ENCODE peak calls at places on chromosomes 7 and 10, in ten cellular contexts. H is MM.1S, C is neural progenitor cell, J is PC-3, U is neuronal stem cell, B is mammary epithelial cell, A is hepatocyte, X is IMR-90, N is SK-N-SH, W is GM23338. T is an unnamed sample. For H3K36me3, the result is how much of the 10 kb centered on the place peaks cover.

GRCh38 chr10:14855453-14855852 is 17.3 kb downstream of the HSPA14 start:
- DNase-seq in A (no peak), X (no peak), W (no peak), J (no peak), N (no peak), B (no peak), C (no peak), H (no peak), U (no peak), T (no peak)

GRCh38 chr10:33139191-33139646 is 181.2 kb upstream of the ITGB1 start:
- DNase-seq in C (no peak), H (no peak), B (no peak), J (no peak), U (no peak), W (no peak), A (no peak), X (no peak), N (no peak), T (peak)

GRCh38 chr10:71045188-71045841 is 156.9 kb upstream of the PCBD1 start:
- DNase-seq in X (no peak), A (no peak), U (no peak), J (no peak), H (no peak), W (no peak), C (no peak), B (no peak), N (no peak), T (no peak)

GRCh38 chr7:82740246-82740848 is 296.8 kb upstream of the CACNA2D1 start:
- DNase-seq in X (peak), U (peak), J (peak), W (peak), H (peak), N (peak), A (peak), B (peak), C (peak), T (peak)

GRCh38 chr7:107045195-107045960 is 873 bp downstream of the PRKAR2B start:
- DNase-seq in C (peak), J (no peak), H (no peak), W (peak), A (no peak), B (no peak), U (peak), N (peak), X (peak), T (peak)

GRCh38 chr7:1669486-1669951 is 558 bp upstream of the ELFN1 start:
- DNase-seq in X (no peak), N (peak), B (no peak), H (no peak), J (no peak), U (peak), A (peak), W (peak), C (no peak), T (no peak)

GRCh38 chr7:33922820-33923219 is 17.5 kb downstream of the BMPER start:
- DNase-seq in A (no peak), C (no peak), H (no peak), J (no peak), B (no peak), U (no peak), X (no peak), N (no peak), W (no peak), T (no peak)

GRCh38 chr7:65269150-65269856 is 104.4 kb upstream of the ZNF92 start:
- DNase-seq in C (peak), J (no peak), U (peak), B (peak), A (peak), X (peak), H (peak), W (peak), N (peak), T (peak)

GRCh38 chr7:91913612-91914011 is 27.1 kb upstream of the AKAP9 start:
- DNase-seq in H (no peak), J (peak), N (no peak), C (no peak), B (no peak), U (no peak), A (no peak), X (peak), W (no peak), T (no peak)

GRCh38 chr10:114491419-114491818 is 87.1 kb upstream of the AFAP1L2 start:
- DNase-seq in J (no peak), N (no peak), W (no peak), X (no peak), H (no peak), A (no peak), U (no peak), C (no peak), B (no peak), T (no peak)

GRCh38 chr10:91319336-91319735 is 90.8 kb upstream of the HECTD2 start:
- DNase-seq in X (no peak), J (no peak), U (no peak), C (no peak), A (no peak), B (peak), H (no peak), W (no peak), N (no peak), T (no peak)

GRCh38 chr10:43230101-43230908 is 36.6 kb downstream of the RASGEF1A start:
- DNase-seq in H (no peak), U (no peak), N (no peak), A (no peak), B (no peak), C (peak), J (no peak), X (no peak), W (peak), T (no peak)

GRCh38 chr7:81150951-81151361 is 232.1 kb upstream of the SEMA3C start:
- DNase-seq in A (no peak), C (peak), U (no peak), H (no peak), W (no peak), X (peak), J (no peak), N (no peak), B (peak), T (no peak)

GRCh38 chr10:33196710-33197406 is 137.6 kb downstream of the NRP1 start:
- DNase-seq in W (no peak), X (no peak), J (no peak), N (no peak), U (no peak), C (no peak), A (peak), B (no peak), H (no peak), T (no peak)

GRCh38 chr7:42493436-42494198 is 256.6 kb upstream of the GLI3 start:
- DNase-seq in H (no peak), C (peak), X (peak), A (peak), W (peak), U (peak), J (peak), N (peak), B (peak), T (no peak)

GRCh38 chr7:144132262-144132661 is 9.3 kb downstream of the OR2A14 start:
- DNase-seq in N (no peak), B (no peak), H (no peak), J (no peak), U (no peak), X (no peak), W (no peak), A (no peak), C (no peak), T (no peak)

GRCh38 chr7:44626620-44627019 is 20.2 kb downstream of the OGDH start:
- DNase-seq in A (no peak), N (no peak), J (no peak), C (no peak), B (no peak), H (no peak), X (no peak), U (no peak), W (no peak), T (no peak)

GRCh38 chr7:84847790-84848189 is 339.1 kb downstream of the SEMA3D start:
- DNase-seq in H (no peak), A (no peak), W (no peak), N (no peak), C (no peak), U (no peak), X (peak), J (no peak), B (no peak), T (no peak)

GRCh38 chr10:69633673-69634635 is 3.9 kb downstream of the FAM241B start:
- DNase-seq in H (no peak), W (no peak), B (no peak), C (no peak), X (no peak), A (no peak), N (no peak), U (no peak), J (no peak), T (no peak)

GRCh38 chr7:131173148-131173890 is 154.4 kb upstream of the MKLN1 start:
- DNase-seq in N (no peak), X (peak), B (no peak), W (no peak), J (peak), H (no peak), A (no peak), U (no peak), C (no peak), T (no peak)

GRCh38 chr7:136033413-136034031 is 56.4 kb upstream of the MTPN start:
- DNase-seq in J (no peak), H (no peak), N (peak), U (no peak), B (no peak), X (no peak), W (no peak), C (no peak), A (peak), T (no peak)

GRCh38 chr7:105688617-105689016 is 107.3 kb upstream of the EFCAB10 start:
- DNase-seq in H (no peak), J (no peak), X (no peak), N (no peak), U (no peak), C (no peak), A (no peak), B (no peak), W (no peak), T (no peak)

GRCh38 chr10:119029613-119030420 is at the start of gene NANOS1:
- DNase-seq in N (no peak), U (peak), A (peak), J (peak), X (peak), C (peak), H (peak), W (peak), B (peak), T (no peak)

GRCh38 chr10:100046088-100046487 is 35.6 kb downstream of the CPN1 start:
- DNase-seq in X (peak), B (peak), U (peak), C (peak), H (peak), W (peak), J (peak), A (peak), N (peak), T (peak)

GRCh38 chr7:46146454-46147255 is 225.6 kb upstream of the IGFBP3 start:
- DNase-seq in H (no peak), A (no peak), U (no peak), N (peak), B (no peak), J (peak), C (no peak), X (peak), W (no peak), T (no peak)

GRCh38 chr7:29139191-29139590 is 7.1 kb downstream of the CPVL start:
- DNase-seq in B (peak), X (no peak), J (peak), A (no peak), N (no peak), H (no peak), U (no peak), W (no peak), C (no peak), T (no peak)

GRCh38 chr7:13411641-13412040 is 577.8 kb downstream of the ETV1 start:
- DNase-seq in C (peak), U (no peak), J (no peak), X (no peak), W (no peak), B (no peak), N (no peak), A (no peak), H (no peak), T (no peak)

GRCh38 chr7:2807455-2807845 is 36.7 kb downstream of the GNA12 start:
- DNase-seq in X (no peak), W (no peak), C (no peak), U (no peak), N (no peak), H (no peak), J (no peak), B (no peak), A (no peak), T (no peak)

GRCh38 chr10:15719899-15720634 is at the start of gene ITGA8:
- DNase-seq in X (no peak), U (peak), H (peak), W (peak), N (peak), C (peak), J (no peak), B (no peak), A (peak), T (no peak)

GRCh38 chr10:77915299-77916105 is 11.1 kb downstream of the DLG5 start:
- DNase-seq in X (no peak), H (no peak), A (no peak), W (no peak), J (no peak), N (no peak), C (no peak), U (no peak), B (no peak), T (no peak)

GRCh38 chr10:104120903-104121484 is 977 bp upstream of the SFR1 start:
- DNase-seq in W (peak), N (peak), X (peak), J (peak), H (peak), C (peak), U (peak), A (peak), B (peak), T (peak)

DNA sequence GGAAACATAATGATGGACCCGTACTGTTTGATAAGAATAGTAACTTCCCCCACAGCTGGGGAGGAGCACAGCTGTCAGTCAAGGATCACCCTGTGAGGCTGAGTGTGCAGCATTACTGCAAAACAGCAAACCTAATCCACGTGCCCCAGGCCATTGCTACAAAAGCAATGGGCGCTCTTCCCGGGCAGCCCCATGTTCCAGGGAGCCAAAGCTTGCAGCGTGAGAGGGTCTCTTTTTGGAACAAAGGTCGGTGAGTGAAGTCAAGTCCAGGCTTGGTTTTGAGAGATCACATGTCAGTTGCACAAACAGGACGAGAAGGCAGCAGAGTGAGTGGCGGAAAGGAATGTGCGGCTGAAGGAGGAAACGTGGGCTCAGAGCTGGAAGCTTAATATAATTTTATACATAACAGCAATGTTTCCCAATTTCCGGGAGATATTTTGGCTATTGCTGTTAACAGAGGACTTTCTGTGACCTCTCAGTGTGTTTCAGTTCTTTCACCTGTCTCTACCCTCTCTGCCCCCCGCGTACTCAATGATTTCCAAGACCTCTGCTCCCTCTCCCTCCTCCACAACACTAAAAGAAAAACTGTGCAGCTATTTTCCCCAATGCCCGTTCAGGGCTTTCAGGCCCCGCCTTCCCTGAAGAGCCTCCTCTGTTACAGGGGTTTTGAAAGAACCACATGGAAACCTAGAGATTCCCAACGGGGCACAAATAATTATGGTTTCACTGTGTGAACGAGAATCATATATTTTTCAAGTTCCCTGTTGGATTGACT is 128.9 kb downstream of the MTPAP start:
- DNase-seq in A (peak), B (peak), H (no peak), X (peak), J (no peak), N (no peak), U (no peak), C (peak), W (no peak), T (peak)
- H2AFZ ChIP-seq in A (peak), B (peak), H (no peak), X (peak), J (peak), N (no peak), U (peak), C (no peak), W (peak), T (peak)

DNA sequence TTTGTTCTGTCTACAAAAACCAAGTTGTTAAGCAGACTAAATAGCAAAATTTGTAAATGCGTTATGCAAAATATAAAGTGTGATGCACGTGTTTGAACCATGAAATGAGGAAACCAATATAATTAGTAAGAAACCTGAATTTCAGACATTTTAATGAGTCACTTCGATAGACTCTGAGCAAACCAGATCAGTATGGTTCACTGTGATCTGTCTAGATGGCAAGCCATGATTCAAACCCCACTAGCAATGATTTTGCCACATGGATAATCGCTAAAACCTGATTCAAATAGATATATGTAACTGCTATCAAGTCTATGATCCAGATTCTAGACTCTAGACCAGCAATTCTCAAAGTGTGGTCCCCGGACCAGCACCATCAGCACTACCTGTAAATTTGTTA is 24.8 kb downstream of the ZC3HAV1 start:
- DNase-seq in B (no peak), J (no peak), W (no peak), A (no peak), H (no peak), X (no peak), C (no peak), U (no peak), N (no peak), T (no peak)
- H3K36me3 ChIP-seq in B (under half), J (under half), W (under half), A (under half), H (under half), X (under half), C (under half), U (under half), N (half or more), T (half or more)

GRCh38 chr10:89837173-89838001 is 136.0 kb downstream of the KIF20B start:
- DNase-seq in W (peak), A (no peak), J (peak), X (peak), H (peak), C (no peak), B (no peak), N (peak), U (no peak), T (no peak)

GRCh38 chr10:89836840-89837172 is 135.4 kb downstream of the KIF20B start:
- DNase-seq in B (no peak), A (no peak), W (no peak), U (no peak), C (no peak), H (no peak), J (no peak), X (no peak), N (no peak), T (no peak)

GRCh38 chr10:89838002-89838615 is 136.7 kb downstream of the KIF20B start:
- DNase-seq in H (no peak), J (no peak), U (no peak), B (no peak), C (no peak), N (peak), W (peak), A (no peak), X (no peak), T (no peak)
- H3K4me2 ChIP-seq in H (peak), J (peak), U (peak), B (peak), C (no peak), N (no peak), W (peak), A (no peak), X (peak), T (no peak)

DNA sequence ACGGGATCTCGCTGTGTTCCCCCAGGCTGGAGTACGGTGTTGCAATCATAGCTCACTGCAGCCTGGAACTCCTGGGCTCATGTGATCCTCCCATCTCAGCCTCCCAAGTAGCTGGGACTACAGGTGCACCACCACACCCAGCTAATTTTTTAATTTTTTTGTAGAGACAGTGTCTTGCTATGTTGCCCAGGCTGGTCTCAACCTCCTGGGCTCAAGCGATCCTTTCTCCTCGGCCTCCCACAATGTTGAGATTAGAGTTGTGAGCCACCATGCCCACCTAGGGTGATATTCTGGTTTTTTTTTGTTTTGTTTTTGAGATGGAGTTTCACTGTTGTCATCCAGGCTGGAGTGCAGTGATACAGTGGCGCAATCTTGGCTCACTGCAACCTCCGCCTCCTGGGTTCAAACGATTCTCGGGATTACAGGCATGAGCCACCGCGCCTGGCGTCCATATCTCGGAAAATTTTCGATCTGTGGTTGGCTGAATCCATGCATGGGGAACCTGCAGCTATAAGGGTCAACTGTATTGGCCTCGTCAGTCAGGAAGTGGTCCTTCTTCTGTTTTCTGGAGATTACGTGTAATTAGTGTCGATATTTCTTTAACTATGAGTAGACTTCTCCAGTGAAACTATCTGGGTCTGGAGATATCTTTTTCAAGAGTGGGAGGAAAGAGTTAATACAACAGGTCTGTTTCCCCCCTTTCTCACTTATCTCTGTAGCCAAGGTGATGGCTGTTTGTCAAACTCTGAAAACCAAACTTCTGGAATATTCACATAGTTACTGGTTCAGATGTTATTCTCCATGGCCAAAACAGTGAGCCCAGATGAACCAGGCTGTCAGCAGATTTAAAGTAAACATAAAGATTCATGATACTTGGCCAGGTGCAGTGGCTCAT is 21.0 kb upstream of the FIS1 start:
- DNase-seq in J (no peak), H (no peak), N (no peak), W (no peak), X (no peak), U (no peak), A (no peak), B (no peak), C (no peak), T (no peak)
- H2AFZ ChIP-seq in J (no peak), H (no peak), N (no peak), W (no peak), X (no peak), U (no peak), A (no peak), B (no peak), C (no peak), T (no peak)

T was measured in OCI-LY7.